ENCODE peak calls at places on chromosomes 12 and 14, in seven cellular contexts. X is kidney epithelial cell; V is suprapubic skin; M is effector memory CD4-positive, alpha-beta T cell; O is mesendoderm; E is mammary epithelial cell; U is GM06990. N is an unnamed sample.
A peak's percentile ranks its signal among the peaks of the same experiment; 100 is the strongest.

GRCh38 chr14:21505009-21505553 is 6.1 kb downstream of the METTL3 start:
- DNase-seq in X (no peak), V (no peak), M (no peak), O (no peak), E (no peak), U (peak; percentile 34), N (no peak)

GRCh38 chr12:51980051-51980808 is 26.5 kb upstream of the TAMALIN start:
- DNase-seq in X (no peak), V (peak; percentile 80), M (peak; percentile 41), O (peak; percentile 65), E (peak; percentile 44), U (no peak), N (peak; percentile 64)

GRCh38 chr14:63283501-63284248 is 35.1 kb downstream of the GPHB5 start:
- DNase-seq in X (no peak), V (no peak), M (no peak), O (no peak), E (no peak), U (no peak), N (no peak)

GRCh38 chr12:59715434-59715833 is 119.6 kb downstream of the SLC16A7 start:
- DNase-seq in X (no peak), V (no peak), M (no peak), O (no peak), E (no peak), U (no peak), N (no peak)

GRCh38 chr12:52895726-52896189 is 9.1 kb downstream of the KRT8 start:
- DNase-seq in X (no peak), V (no peak), M (no peak), O (peak; percentile 49), E (no peak), U (no peak), N (no peak)

GRCh38 chr12:69918287-69918686 is 93.3 kb downstream of the MYRFL start:
- DNase-seq in X (no peak), V (no peak), M (no peak), O (no peak), E (no peak), U (no peak), N (no peak)

GRCh38 chr14:33210304-33210703 is 271.6 kb downstream of the NPAS3 start:
- DNase-seq in X (no peak), V (no peak), M (no peak), O (peak; percentile 39), E (no peak), U (no peak), N (no peak)

GRCh38 chr14:88301381-88301780 is 21.7 kb downstream of the KCNK10 start:
- DNase-seq in X (no peak), V (no peak), M (no peak), O (no peak), E (no peak), U (no peak), N (no peak)

GRCh38 chr12:46386877-46387629 is 14.5 kb upstream of the SLC38A2 start:
- DNase-seq in X (no peak), V (peak; percentile 63), M (no peak), O (peak; percentile 67), E (no peak), U (peak; percentile 56), N (no peak)

GRCh38 chr12:128583453-128583852 is 240.3 kb downstream of the SLC15A4 start:
- DNase-seq in X (no peak), V (no peak), M (no peak), O (peak; percentile 76), E (no peak), U (no peak), N (no peak)

GRCh38 chr14:101636081-101636560 is 74.8 kb downstream of the DIO3 start:
- DNase-seq in X (no peak), V (no peak), M (no peak), O (no peak), E (no peak), U (no peak), N (no peak)

DNA sequence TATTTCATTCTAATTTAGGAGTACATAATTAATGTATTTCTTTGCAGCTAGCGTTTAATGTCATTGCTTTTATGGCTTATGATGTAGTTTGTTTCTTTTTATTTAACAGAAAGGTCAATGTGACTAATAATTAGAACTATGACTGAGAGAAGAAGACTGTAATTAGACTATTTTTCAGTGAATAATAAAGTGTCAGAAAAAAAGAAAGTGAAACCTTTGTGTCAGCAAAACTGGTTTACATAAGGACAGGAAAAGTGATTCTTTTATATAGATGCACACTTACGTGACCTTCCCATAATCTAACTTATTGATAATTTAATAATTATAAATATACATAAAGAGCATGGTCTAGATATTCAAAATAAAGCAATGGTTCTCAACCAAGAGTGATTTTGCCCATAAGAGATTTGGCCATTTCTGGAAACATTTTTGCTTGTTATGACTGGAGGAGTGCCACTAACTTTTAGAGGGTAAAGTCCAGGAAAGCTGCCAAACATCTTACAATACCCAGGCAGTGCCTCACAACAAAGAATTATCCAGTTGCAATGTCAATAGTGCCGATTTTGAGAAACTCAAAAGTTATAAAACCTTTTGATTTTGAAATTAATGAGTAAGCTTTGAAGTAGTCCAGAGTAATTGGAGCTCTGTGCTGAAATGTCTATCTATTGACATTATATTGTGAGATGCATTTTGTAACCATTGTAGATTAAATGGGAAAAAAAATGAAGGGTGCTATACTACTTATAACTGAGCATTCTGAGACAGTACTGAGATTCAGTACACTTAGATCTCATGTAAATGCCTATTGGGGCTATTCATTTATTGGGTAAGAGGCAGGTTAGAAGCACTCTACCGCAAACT is 227.1 kb downstream of the C12orf50 start:
- DNase-seq in X (no peak), V (no peak), M (no peak), O (no peak), E (no peak), U (no peak), N (no peak)
- H3K4me3 ChIP-seq in X (no peak overlapping the region), V (no peak overlapping the region), M (no peak overlapping the region), O (no peak overlapping the region), E (no peak overlapping the region), U (no peak overlapping the region), N (no peak overlapping the region)

GRCh38 chr14:23409475-23409874 is 1.4 kb upstream of the MYH6 start:
- DNase-seq in X (no peak), V (no peak), M (no peak), O (no peak), E (no peak), U (no peak), N (no peak)
- H3K36me3 ChIP-seq in X (no peaks in the 10 kb centered on the region), V (no peaks in the 10 kb centered on the region), M (no peaks in the 10 kb centered on the region), O (no peaks in the 10 kb centered on the region), E (no peaks in the 10 kb centered on the region), U (no peaks in the 10 kb centered on the region), N (no peaks in the 10 kb centered on the region)

DNA sequence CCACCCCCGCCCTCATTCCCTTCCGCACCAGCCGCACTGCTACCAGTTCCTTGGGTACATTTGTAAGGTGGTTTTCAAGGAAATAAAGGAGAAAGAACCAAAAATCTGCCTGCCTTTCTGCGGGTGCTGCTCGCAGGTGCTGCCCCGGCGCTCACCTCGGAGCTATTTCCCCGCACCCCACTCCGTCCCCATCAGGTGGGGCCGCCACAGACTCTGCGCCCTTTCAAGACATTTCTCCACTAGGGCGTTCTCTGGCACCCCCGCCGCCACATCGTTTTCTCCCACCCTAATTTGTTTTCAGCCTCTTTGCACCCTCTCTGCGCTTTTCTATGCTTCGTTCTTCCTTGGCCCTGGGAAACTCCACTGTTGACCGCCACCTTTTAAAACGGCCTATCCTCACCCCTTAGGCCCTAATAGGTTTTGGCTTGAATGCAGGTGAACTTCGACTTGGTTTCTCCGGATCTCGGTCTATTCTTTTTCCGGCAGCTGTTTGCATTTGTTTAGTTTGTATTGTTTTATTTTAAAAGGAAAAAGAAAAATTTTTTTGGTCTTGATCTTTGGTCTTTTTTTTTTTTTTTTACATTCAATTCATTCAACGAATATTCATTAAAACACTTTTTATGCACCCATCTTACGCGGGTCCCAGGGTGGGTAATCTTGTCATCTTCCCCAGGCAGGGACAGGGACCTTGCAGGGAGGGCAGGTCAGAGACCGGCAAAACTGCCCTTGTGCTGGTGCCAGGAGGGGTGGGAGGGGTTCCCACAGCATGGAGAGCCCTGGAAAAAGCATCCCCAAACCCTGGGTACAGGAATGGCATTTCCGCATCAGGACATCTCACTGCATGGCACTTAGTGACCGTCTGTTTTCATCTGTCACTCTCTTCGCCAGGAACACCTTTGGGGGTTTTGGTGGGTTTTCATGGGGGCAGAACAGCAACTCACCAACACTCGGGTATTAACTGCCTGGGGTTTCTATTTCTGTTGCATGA is 3.1 kb downstream of the VSX2 start:
- DNase-seq in X (no peak), V (no peak), M (no peak), O (no peak), E (no peak), U (no peak), N (no peak)
- H3K4me3 ChIP-seq in X (no peak overlapping the region), V (no peak overlapping the region), M (no peak overlapping the region), O (no peak overlapping the region), E (no peak overlapping the region), U (no peak overlapping the region), N (no peak overlapping the region)

DNA sequence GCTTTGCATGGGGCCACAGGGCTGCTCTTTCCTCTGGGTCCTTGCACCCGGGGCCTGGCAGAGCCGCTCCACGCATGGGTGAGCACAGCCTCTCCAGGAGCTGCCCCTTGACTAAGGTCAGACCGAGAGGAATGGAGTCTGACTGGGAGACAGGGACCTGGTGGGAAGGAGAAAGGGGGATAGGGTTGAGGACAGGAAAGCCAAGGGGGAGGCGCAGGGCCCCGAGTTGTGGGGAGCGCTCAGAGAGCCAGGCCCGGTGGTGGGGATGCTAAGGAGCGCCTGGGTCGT is 16.0 kb downstream of the PAPLN start:
- DNase-seq in X (no peak), V (no peak), M (no peak), O (no peak), E (no peak), U (no peak), N (no peak)
- H3K36me3 ChIP-seq in X (no peaks in the 10 kb centered on the region), V (peaks cover 39% of the 10 kb centered on the region), M (no peaks in the 10 kb centered on the region), O (no peaks in the 10 kb centered on the region), E (no peaks in the 10 kb centered on the region), U (peaks cover 15% of the 10 kb centered on the region), N (no peaks in the 10 kb centered on the region)

DNA sequence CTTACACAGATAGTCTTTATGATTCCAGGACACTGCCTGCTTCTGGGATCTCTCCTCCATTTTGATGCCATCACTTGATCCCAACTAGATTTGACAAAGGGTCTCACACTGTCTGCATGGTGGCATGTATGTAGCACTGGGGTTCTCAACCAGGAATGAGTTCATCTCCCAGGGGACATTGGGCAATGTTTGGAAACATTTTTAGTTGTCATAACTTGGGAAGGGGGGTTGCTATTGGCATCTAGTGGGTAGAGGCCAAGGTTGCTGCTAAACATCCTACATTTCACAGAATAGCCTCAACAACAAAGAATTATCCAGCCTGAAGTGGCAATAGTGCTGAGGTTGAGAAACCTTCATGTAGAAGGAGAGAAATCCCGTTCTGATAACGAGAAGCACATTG is 376.2 kb downstream of the DPF3 start:
- DNase-seq in X (no peak), V (no peak), M (no peak), O (no peak), E (no peak), U (no peak), N (no peak)
- H3K4me3 ChIP-seq in X (no peak overlapping the region), V (no peak overlapping the region), M (no peak overlapping the region), O (no peak overlapping the region), E (no peak overlapping the region), U (no peak overlapping the region), N (no peak overlapping the region)